ENCODE peak calls at places on chromosomes 13 and 19, in seven cellular contexts. V, X, A, L, R, Z and C are unnamed samples.

GRCh38 chr13:101307181-101307701 is 109.1 kb downstream of the NALCN start:
- DNase-seq in V (peak; percentile 64), X (peak; percentile 79), A (no peak), L (no peak), R (peak; percentile 88), Z (peak; percentile 74), C (no peak)

GRCh38 chr13:72246396-72246795 is 379.4 kb upstream of the DACH1 start:
- DNase-seq in V (no peak), X (peak; percentile 2), A (no peak), L (no peak), R (no peak), Z (no peak), C (no peak)

GRCh38 chr13:111484959-111485358 is 164.5 kb downstream of the TEX29 start:
- DNase-seq in V (no peak), X (no peak), A (no peak), L (no peak), R (no peak), Z (no peak), C (no peak)

GRCh38 chr13:99217461-99218101 is 16.9 kb downstream of the UBAC2 start:
- DNase-seq in V (no peak), X (no peak), A (no peak), L (no peak), R (no peak), Z (no peak), C (no peak)

GRCh38 chr13:110398564-110399507 is 91.8 kb downstream of the COL4A2 start:
- DNase-seq in V (peak; percentile 80), X (peak; percentile 65), A (no peak), L (no peak), R (peak; percentile 50), Z (peak; percentile 59), C (no peak)

GRCh38 chr13:110458017-110458416 is 103.5 kb downstream of the RAB20 start:
- DNase-seq in V (no peak), X (no peak), A (no peak), L (no peak), R (no peak), Z (no peak), C (no peak)

GRCh38 chr13:28606466-28606865 is 52.5 kb upstream of the POMP start:
- DNase-seq in V (peak; percentile 23), X (no peak), A (no peak), L (no peak), R (no peak), Z (no peak), C (no peak)

GRCh38 chr13:39451301-39451700 is 151.7 kb downstream of the LHFPL6 start:
- DNase-seq in V (peak; percentile 73), X (peak; percentile 71), A (no peak), L (no peak), R (no peak), Z (peak; percentile 43), C (no peak)

GRCh38 chr13:20351279-20352022 is 119.3 kb upstream of the GJB6 start:
- DNase-seq in V (peak; percentile 47), X (peak; percentile 59), A (no peak), L (no peak), R (peak; percentile 72), Z (peak; percentile 81), C (no peak)

GRCh38 chr13:20350819-20351218 is 118.7 kb upstream of the GJB6 start:
- DNase-seq in V (no peak), X (no peak), A (no peak), L (no peak), R (no peak), Z (no peak), C (no peak)

GRCh38 chr13:20356437-20356836 is 124.3 kb upstream of the GJB6 start:
- DNase-seq in V (no peak), X (no peak), A (no peak), L (no peak), R (no peak), Z (no peak), C (no peak)

GRCh38 chr13:20354722-20355121 is 122.6 kb upstream of the GJB6 start:
- DNase-seq in V (no peak), X (no peak), A (no peak), L (no peak), R (no peak), Z (no peak), C (no peak)

DNA sequence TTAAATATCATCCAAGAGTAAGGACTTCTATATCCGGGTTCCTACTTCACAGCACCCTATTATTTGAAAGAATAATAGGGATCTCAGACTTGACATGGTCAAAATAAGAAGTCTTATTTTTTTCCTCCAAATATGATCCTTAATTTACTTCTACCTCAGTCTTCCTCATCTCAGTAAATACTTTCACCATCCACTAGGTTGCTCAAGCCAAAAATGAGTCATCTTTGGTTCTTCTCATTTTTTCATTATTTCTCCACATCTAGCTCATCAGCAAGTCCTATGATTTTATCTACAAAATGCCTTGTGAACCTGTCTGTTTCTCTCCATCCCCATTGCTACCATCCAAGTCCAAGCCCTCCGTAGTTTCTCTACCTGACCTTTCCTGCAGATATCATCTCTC is 121.9 kb upstream of the GJB6 start:
- DNase-seq in V (peak; percentile 62), X (peak; percentile 70), A (no peak), L (no peak), R (no peak), Z (peak; percentile 80), C (no peak)
- TF ChIP-seq CTCF in V (peak; percentile 29), X (peak; percentile 32), A (no peak), L (no peak), R (peak; percentile 22), Z (peak; percentile 35), C (no peak)

GRCh38 chr13:52949044-52949443 is 79.6 kb upstream of the OLFM4 start:
- DNase-seq in V (no peak), X (no peak), A (no peak), L (no peak), R (no peak), Z (no peak), C (no peak)

GRCh38 chr13:52955505-52955904 is 73.1 kb upstream of the OLFM4 start:
- DNase-seq in V (no peak), X (no peak), A (no peak), L (no peak), R (no peak), Z (no peak), C (no peak)

GRCh38 chr13:52950436-52950960 is 78.1 kb upstream of the OLFM4 start:
- DNase-seq in V (no peak), X (no peak), A (no peak), L (no peak), R (no peak), Z (no peak), C (no peak)

GRCh38 chr13:52949744-52950143 is 78.9 kb upstream of the OLFM4 start:
- DNase-seq in V (no peak), X (no peak), A (no peak), L (no peak), R (no peak), Z (no peak), C (no peak)

DNA sequence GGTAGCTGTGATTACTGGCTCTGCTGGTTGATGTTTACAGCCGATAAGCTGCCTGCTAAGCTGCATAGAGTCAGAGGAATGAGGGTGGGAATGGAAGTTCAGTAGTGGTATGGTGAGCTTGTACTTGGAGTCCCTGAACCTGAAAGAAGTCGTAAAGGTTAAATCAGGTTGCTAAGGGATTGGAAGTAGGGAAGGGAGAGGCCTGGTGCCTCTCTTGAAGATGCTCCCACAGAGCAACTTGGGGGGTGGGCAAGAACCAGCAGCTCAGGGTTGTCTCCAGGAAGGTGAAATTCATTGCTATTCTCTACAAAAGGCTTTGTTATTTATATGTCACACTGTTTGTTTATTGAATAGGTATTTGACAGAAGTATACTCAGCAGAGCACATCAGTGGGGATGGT is 73.8 kb upstream of the OLFM4 start:
- DNase-seq in V (no peak), X (no peak), A (no peak), L (no peak), R (no peak), Z (no peak), C (no peak)
- H3K4me3 ChIP-seq in V (no peak overlapping the region), X (no peak overlapping the region), A (no peak overlapping the region), L (no peak overlapping the region), R (no peak overlapping the region), Z (no peak overlapping the region), C (no peak overlapping the region)

DNA sequence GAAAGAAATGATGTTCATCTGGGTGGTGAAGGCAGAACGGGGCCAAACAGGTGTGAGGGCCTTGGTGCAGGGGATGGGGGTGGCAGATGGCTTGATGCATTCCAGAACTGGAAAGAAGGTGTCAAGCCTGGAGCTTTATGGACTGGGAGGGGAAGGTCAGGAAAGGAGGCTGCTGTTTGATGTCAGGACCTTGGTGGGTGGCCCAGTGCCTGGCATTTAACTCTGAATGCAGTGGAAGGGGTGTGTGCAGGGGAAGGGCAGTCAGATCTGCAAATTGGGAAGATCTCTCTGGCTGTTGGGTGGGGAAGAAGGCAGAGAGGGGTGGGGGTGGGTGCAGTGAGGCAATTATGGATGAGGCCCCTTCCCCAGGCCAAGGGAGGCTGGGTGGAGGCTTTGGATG is 11.7 kb downstream of the KCTD15 start:
- DNase-seq in V (no peak), X (no peak), A (no peak), L (no peak), R (peak; percentile 65), Z (no peak), C (no peak)
- TF ChIP-seq CTCF in V (no peak), X (no peak), A (no peak), L (no peak), R (no peak), Z (no peak), C (no peak)

DNA sequence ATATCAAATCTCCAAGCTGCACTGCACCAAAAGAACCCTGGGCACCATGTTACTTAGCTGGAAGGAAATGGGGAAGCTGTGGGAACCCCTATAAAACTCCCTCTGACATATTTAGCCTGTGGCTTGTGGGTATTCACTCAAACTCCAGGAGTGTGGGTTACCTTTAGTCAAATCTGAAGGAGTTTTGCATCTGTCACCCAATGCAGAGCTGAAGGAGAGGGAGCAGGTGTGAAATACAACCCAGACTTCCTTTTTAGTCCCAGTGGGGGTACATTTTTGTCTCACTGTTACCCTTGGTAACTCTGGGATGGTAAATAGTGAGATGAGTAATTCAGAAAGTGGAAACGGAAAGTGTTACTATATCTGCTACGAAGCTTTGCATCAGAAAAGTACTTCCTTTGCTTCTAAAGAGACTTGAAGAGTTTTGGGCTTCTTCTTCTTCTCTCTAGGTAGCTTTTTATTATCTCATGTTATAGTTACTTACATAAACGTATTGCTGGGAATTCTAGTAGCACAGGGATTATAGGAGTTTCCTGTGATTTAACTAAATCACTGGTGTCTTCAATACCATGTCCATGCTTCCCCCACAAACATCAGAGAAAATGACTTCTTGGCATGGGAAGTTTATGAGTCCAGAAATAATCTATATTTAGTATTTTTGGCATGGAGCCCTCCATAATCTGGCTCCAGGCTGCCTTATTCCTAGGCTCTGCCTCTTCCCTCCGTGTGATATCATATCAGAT is 105.9 kb downstream of the AKAP11 start:
- DNase-seq in V (peak; percentile 27), X (no peak), A (no peak), L (no peak), R (no peak), Z (no peak), C (peak; percentile 98)
- H3K4me3 ChIP-seq in V (no peak overlapping the region), X (no peak overlapping the region), A (no peak overlapping the region), L (no peak overlapping the region), R (no peak overlapping the region), Z (no peak overlapping the region), C (peak overlapping the region; percentile 0)